ENCODE peak calls at places on chromosome 5, in nine cellular contexts. One of them, this sample, is unnamed.

GRCh38 chr5:137836301-137836700 is 31.4 kb upstream of the MYOT start:
- DNase-seq in lower lobe of right lung: no peak
- DNase-seq in foreskin fibroblast: no peak
- DNase-seq in ELF-1: no peak
- DNase-seq in psoas muscle: no peak
- DNase-seq in AG09309: no peak
- DNase-seq in iPS-NIHi11: no peak
- DNase-seq in SW480: no peak
- DNase-seq in Ammon's horn: no peak
- DNase-seq in this sample: no peak

GRCh38 chr5:177557041-177557647 is 2.8 kb upstream of the FAM193B start:
- DNase-seq in ELF-1: no peak
- DNase-seq in AG09309: no peak
- DNase-seq in foreskin fibroblast: peak
- DNase-seq in lower lobe of right lung: no peak
- DNase-seq in Ammon's horn: no peak
- DNase-seq in iPS-NIHi11: no peak
- DNase-seq in SW480: peak
- DNase-seq in psoas muscle: no peak
- DNase-seq in this sample: no peak

GRCh38 chr5:40904205-40904993 is 4.9 kb upstream of the C7 start:
- DNase-seq in AG09309: peak
- DNase-seq in foreskin fibroblast: peak
- DNase-seq in psoas muscle: peak
- DNase-seq in iPS-NIHi11: peak
- DNase-seq in Ammon's horn: peak
- DNase-seq in lower lobe of right lung: no peak
- DNase-seq in ELF-1: peak
- DNase-seq in SW480: peak
- DNase-seq in this sample: peak

GRCh38 chr5:643811-644271 is 31.7 kb downstream of the CEP72 start:
- DNase-seq in lower lobe of right lung: peak
- DNase-seq in ELF-1: no peak
- DNase-seq in Ammon's horn: no peak
- DNase-seq in AG09309: no peak
- DNase-seq in foreskin fibroblast: no peak
- DNase-seq in iPS-NIHi11: no peak
- DNase-seq in SW480: no peak
- DNase-seq in psoas muscle: no peak
- DNase-seq in this sample: no peak

GRCh38 chr5:66443462-66444130 is 152.6 kb upstream of the MAST4 start:
- DNase-seq in SW480: no peak
- DNase-seq in Ammon's horn: no peak
- DNase-seq in lower lobe of right lung: no peak
- DNase-seq in iPS-NIHi11: no peak
- DNase-seq in psoas muscle: no peak
- DNase-seq in AG09309: no peak
- DNase-seq in foreskin fibroblast: no peak
- DNase-seq in ELF-1: no peak
- DNase-seq in this sample: no peak

GRCh38 chr5:112682621-112683061 is 55.0 kb upstream of the APC start:
- DNase-seq in ELF-1: no peak
- DNase-seq in SW480: no peak
- DNase-seq in lower lobe of right lung: no peak
- DNase-seq in iPS-NIHi11: no peak
- DNase-seq in foreskin fibroblast: no peak
- DNase-seq in Ammon's horn: no peak
- DNase-seq in AG09309: no peak
- DNase-seq in psoas muscle: no peak
- DNase-seq in this sample: no peak

GRCh38 chr5:124090115-124090514 is 578.1 kb downstream of the CSNK1G3 start:
- DNase-seq in psoas muscle: no peak
- DNase-seq in SW480: no peak
- DNase-seq in lower lobe of right lung: no peak
- DNase-seq in ELF-1: no peak
- DNase-seq in iPS-NIHi11: no peak
- DNase-seq in AG09309: no peak
- DNase-seq in Ammon's horn: no peak
- DNase-seq in foreskin fibroblast: no peak
- DNase-seq in this sample: no peak

GRCh38 chr5:14270212-14270702 is 127.1 kb downstream of the TRIO start:
- DNase-seq in ELF-1: peak
- DNase-seq in foreskin fibroblast: peak
- DNase-seq in SW480: peak
- DNase-seq in lower lobe of right lung: no peak
- DNase-seq in psoas muscle: peak
- DNase-seq in Ammon's horn: peak
- DNase-seq in AG09309: no peak
- DNase-seq in iPS-NIHi11: peak
- DNase-seq in this sample: peak

GRCh38 chr5:116409591-116410296 is 164.9 kb downstream of the SEMA6A start:
- DNase-seq in psoas muscle: no peak
- DNase-seq in AG09309: no peak
- DNase-seq in iPS-NIHi11: no peak
- DNase-seq in Ammon's horn: no peak
- DNase-seq in lower lobe of right lung: no peak
- DNase-seq in ELF-1: no peak
- DNase-seq in foreskin fibroblast: no peak
- DNase-seq in SW480: no peak
- DNase-seq in this sample: no peak